ENCODE peak calls at places on chromosome 5, in five cellular contexts. D is A549, C is K562, R is HepG2, Q is GM12878. L is an unnamed sample.

GRCh38 chr5:172175263-172175719 is 12.7 kb downstream of the STK10 start:
- DNase-seq in D (no peak), C (no peak), R (peak), Q (peak), L (no peak)

GRCh38 chr5:27511061-27511460 is 472.7 kb upstream of the CDH9 start:
- DNase-seq in D (no peak), C (no peak), R (no peak), Q (no peak), L (no peak)

GRCh38 chr5:113281194-113281593 is 153.6 kb downstream of the TSSK1B start:
- DNase-seq in D (no peak), C (no peak), R (no peak), Q (no peak), L (no peak)

GRCh38 chr5:61304611-61305369 is 27.3 kb upstream of the ZSWIM6 start:
- DNase-seq in D (peak), C (no peak), R (peak), Q (no peak), L (no peak)

GRCh38 chr5:145931718-145932117 is 4.7 kb upstream of the SH3RF2 start:
- DNase-seq in D (no peak), C (no peak), R (no peak), Q (no peak), L (no peak)

GRCh38 chr5:91266184-91266705 is 116.9 kb downstream of the ARRDC3 start:
- DNase-seq in D (peak), C (peak), R (no peak), Q (no peak), L (no peak)

GRCh38 chr5:57495688-57496087 is 13.1 kb upstream of the ACTBL2 start:
- DNase-seq in D (no peak), C (no peak), R (no peak), Q (no peak), L (peak)

GRCh38 chr5:134018154-134018985 is 13.6 kb upstream of the VDAC1 start:
- DNase-seq in D (peak), C (peak), R (peak), Q (no peak), L (no peak)

GRCh38 chr5:132439521-132440206 is 50.9 kb downstream of the IRF1 start:
- DNase-seq in D (no peak), C (no peak), R (no peak), Q (no peak), L (no peak)

GRCh38 chr5:149832636-149833035 is 102.5 kb downstream of the PPARGC1B start:
- DNase-seq in D (no peak), C (no peak), R (no peak), Q (no peak), L (no peak)

GRCh38 chr5:71573611-71574010 is 13.5 kb upstream of the MCCC2 start:
- DNase-seq in D (no peak), C (no peak), R (peak), Q (no peak), L (no peak)

GRCh38 chr5:122297587-122298298 is 14.3 kb upstream of the SNCAIP start:
- DNase-seq in D (no peak), C (no peak), R (no peak), Q (peak), L (no peak)

GRCh38 chr5:2901096-2901495 is 149.6 kb upstream of the IRX2 start:
- DNase-seq in D (no peak), C (no peak), R (no peak), Q (no peak), L (no peak)

GRCh38 chr5:132947661-132948060 is 15.8 kb downstream of the AFF4 start:
- DNase-seq in D (no peak), C (no peak), R (peak), Q (no peak), L (no peak)

GRCh38 chr5:133865113-133865512 is 103.3 kb downstream of the C5orf15 start:
- DNase-seq in D (no peak), C (no peak), R (no peak), Q (no peak), L (no peak)

GRCh38 chr5:1447772-1448361 is 2.6 kb upstream of the SLC6A3 start:
- DNase-seq in D (no peak), C (no peak), R (no peak), Q (no peak), L (no peak)

GRCh38 chr5:8831854-8832253 is 714.0 kb downstream of the SEMA5A start:
- DNase-seq in D (no peak), C (no peak), R (no peak), Q (no peak), L (no peak)

GRCh38 chr5:40507095-40507494 is 172.6 kb upstream of the PTGER4 start:
- DNase-seq in D (no peak), C (no peak), R (no peak), Q (no peak), L (no peak)

GRCh38 chr5:150209020-150209635 is 19.3 kb downstream of the SLC6A7 start:
- DNase-seq in D (no peak), C (no peak), R (no peak), Q (no peak), L (no peak)

GRCh38 chr5:89228355-89228754 is 345.4 kb upstream of the MEF2C start:
- DNase-seq in D (no peak), C (no peak), R (no peak), Q (no peak), L (no peak)

GRCh38 chr5:170623576-170624181 is 119.9 kb downstream of the KCNIP1 start:
- DNase-seq in D (peak), C (peak), R (peak), Q (no peak), L (peak)

GRCh38 chr5:152505442-152506042 is 100.5 kb upstream of the NMUR2 start:
- DNase-seq in D (peak), C (peak), R (peak), Q (no peak), L (peak)

GRCh38 chr5:59799668-59800374 is 93.7 kb downstream of the PDE4D start:
- DNase-seq in D (peak), C (peak), R (peak), Q (peak), L (peak)

GRCh38 chr5:145101246-145101645 is 733.9 kb downstream of the PRELID2 start:
- DNase-seq in D (peak), C (no peak), R (peak), Q (no peak), L (peak)

GRCh38 chr5:30604648-30605262 is 588.7 kb upstream of the CDH6 start:
- DNase-seq in D (no peak), C (no peak), R (no peak), Q (no peak), L (no peak)

GRCh38 chr5:140293091-140293996 is 9.6 kb downstream of the PFDN1 start:
- DNase-seq in D (no peak), C (no peak), R (peak), Q (no peak), L (no peak)

GRCh38 chr5:118529361-118530154 is 458.8 kb downstream of the DTWD2 start:
- DNase-seq in D (no peak), C (no peak), R (no peak), Q (no peak), L (no peak)

GRCh38 chr5:83219495-83219894 is 142.1 kb downstream of the XRCC4 start:
- DNase-seq in D (no peak), C (no peak), R (no peak), Q (no peak), L (no peak)

GRCh38 chr5:134468921-134469400 is 56.5 kb upstream of the JADE2 start:
- DNase-seq in D (no peak), C (no peak), R (no peak), Q (no peak), L (no peak)

GRCh38 chr5:147534172-147534951 is 24.5 kb upstream of the DPYSL3 start:
- DNase-seq in D (no peak), C (no peak), R (no peak), Q (no peak), L (no peak)

GRCh38 chr5:52708463-52708862 is 79.3 kb upstream of the ITGA1 start:
- DNase-seq in D (no peak), C (no peak), R (no peak), Q (no peak), L (no peak)

GRCh38 chr5:139725073-139725830 is 70.4 kb upstream of the PSD2 start:
- DNase-seq in D (peak), C (no peak), R (peak), Q (no peak), L (no peak)

GRCh38 chr5:75622564-75622963 is 11.3 kb downstream of the ANKDD1B start:
- DNase-seq in D (no peak), C (no peak), R (no peak), Q (no peak), L (no peak)

GRCh38 chr5:179271301-179271650 is 74.0 kb downstream of the ADAMTS2 start:
- DNase-seq in D (no peak), C (no peak), R (no peak), Q (no peak), L (no peak)

GRCh38 chr5:53543401-53543800 is 17.0 kb upstream of the NDUFS4 start:
- DNase-seq in D (no peak), C (peak), R (no peak), Q (no peak), L (peak)

GRCh38 chr5:151619812-151620462 is 28.8 kb upstream of the FAT2 start:
- DNase-seq in D (no peak), C (no peak), R (no peak), Q (no peak), L (peak)

GRCh38 chr5:56471707-56472106 is 238.6 kb upstream of the ANKRD55 start:
- DNase-seq in D (no peak), C (no peak), R (peak), Q (no peak), L (no peak)
- TF ChIP-seq JUNB in D (no peak), C (no peak), R (no peak), Q (no peak), L (no peak)

GRCh38 chr5:158883502-158883901 is 216.2 kb downstream of the EBF1 start:
- DNase-seq in D (no peak), C (no peak), R (no peak), Q (no peak), L (no peak)

GRCh38 chr5:158884827-158885512 is 214.7 kb downstream of the EBF1 start:
- DNase-seq in D (no peak), C (no peak), R (no peak), Q (no peak), L (no peak)

GRCh38 chr5:158889007-158889406 is 210.7 kb downstream of the EBF1 start:
- DNase-seq in D (no peak), C (no peak), R (no peak), Q (no peak), L (no peak)

GRCh38 chr5:158886957-158887356 is 212.8 kb downstream of the EBF1 start:
- DNase-seq in D (no peak), C (no peak), R (no peak), Q (no peak), L (no peak)

DNA sequence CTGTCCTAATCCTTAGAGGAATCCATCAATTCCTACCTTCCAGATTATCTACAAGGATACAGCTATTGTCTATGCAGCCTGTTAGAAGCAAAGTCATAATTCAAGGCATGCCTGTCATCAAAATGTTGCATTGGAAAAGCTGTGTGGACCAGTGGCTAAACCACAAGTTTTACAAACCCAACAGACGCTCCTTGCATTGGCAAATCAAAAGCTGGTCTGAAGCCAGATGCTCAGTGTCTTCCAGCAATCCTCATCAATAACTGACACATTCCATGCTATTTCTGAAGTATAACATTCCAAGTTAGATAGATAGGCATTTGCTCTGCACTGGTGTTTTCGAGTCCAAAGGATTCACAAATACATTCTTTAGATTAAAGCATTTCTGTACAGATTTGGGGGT is 213.6 kb downstream of the EBF1 start:
- DNase-seq in D (no peak), C (no peak), R (no peak), Q (no peak), L (no peak)
- TF ChIP-seq REST in D (no peak), C (no peak), R (no peak), Q (no peak), L (no peak)

DNA sequence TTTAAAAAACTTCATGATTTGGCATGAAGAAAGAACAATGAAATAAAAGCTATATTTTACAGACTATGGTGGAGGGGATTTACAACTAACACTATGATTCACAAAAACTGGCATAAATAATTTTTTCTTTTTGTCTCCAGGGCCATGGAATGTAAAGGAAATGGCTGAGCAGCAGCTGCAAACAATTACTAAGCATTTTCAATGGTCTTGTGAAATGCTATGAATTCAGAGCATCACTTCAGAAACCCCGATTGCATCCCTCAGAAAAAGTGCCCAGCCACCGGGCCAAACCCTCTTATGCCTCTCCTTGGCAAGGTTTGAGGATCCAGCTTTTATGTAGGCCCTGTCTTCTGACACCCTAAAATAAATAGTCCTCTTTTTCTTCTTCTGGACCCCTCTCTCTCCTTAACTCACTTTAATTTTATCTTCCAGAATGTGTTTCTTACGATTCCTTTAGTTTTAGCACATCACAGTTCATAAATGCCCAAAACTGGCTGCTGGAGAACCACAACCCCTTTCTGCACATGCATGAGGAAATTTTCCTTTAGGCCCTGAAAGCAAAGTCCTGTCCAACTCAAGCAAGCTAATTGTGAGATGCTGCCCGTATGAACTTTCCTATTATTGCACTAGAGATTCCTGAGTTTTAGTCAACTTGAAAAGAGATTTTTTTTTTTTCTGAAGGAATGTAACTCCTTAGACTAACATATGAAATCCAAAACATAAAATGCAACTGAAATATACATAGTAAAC is 51.9 kb upstream of the DAB2 start:
- DNase-seq in D (no peak), C (no peak), R (no peak), Q (no peak), L (no peak)
- TF ChIP-seq JUNB in D (no peak), C (no peak), R (no peak), Q (no peak), L (no peak)

GRCh38 chr5:74199005-74199404 is 441.5 kb downstream of the ENC1 start:
- DNase-seq in D (no peak), C (no peak), R (no peak), Q (no peak), L (no peak)
- TF ChIP-seq REST in D (no peak), C (no peak), R (no peak), Q (no peak), L (no peak)

GRCh38 chr5:136141561-136141960 is 8.9 kb downstream of the SMAD5 start:
- DNase-seq in D (no peak), C (no peak), R (no peak), Q (no peak), L (no peak)

GRCh38 chr5:136134653-136135052 is 2.0 kb downstream of the SMAD5 start:
- DNase-seq in D (no peak), C (no peak), R (no peak), Q (no peak), L (no peak)

GRCh38 chr5:136133416-136134383 is 1.1 kb downstream of the SMAD5 start:
- DNase-seq in D (peak), C (peak), R (peak), Q (no peak), L (peak)

GRCh38 chr5:136135536-136135935 is 2.9 kb downstream of the SMAD5 start:
- DNase-seq in D (no peak), C (no peak), R (no peak), Q (no peak), L (no peak)

DNA sequence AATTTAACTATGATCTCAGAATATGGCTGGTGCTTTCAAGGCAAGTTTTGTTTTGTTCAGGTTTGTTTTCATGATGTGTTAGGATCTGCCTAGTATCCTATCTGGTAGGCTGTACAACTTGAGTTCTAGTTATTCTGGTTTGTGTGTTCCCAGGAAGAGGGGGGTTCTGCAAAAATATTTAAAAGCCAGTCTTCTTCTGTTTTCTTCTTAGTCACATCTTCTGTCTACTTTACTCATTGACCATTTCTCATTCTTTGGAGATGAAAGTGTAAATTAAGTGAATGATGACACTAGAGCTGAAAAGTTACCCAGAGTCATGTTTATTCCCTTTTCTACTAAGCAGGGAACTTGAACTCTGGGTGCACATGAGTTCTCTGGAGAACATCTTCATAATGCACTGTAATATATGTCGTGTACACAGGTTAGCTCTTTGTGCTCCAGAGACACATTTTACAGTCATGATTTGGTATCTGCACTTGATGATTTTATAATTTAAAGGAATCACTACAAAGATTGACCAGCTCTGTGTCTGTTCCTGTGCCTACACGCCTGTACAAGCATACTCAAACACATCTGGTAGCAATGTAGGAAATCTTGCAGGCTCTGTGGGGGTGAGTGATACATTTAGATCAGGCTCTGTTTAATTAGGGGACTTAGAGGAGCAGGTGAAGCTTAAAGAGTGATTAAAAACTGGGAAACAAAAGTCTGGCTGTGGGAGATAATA is 5.0 kb downstream of the SMAD5 start:
- DNase-seq in D (no peak), C (no peak), R (no peak), Q (no peak), L (no peak)
- TF ChIP-seq JUNB in D (no peak), C (no peak), R (no peak), Q (no peak), L (no peak)